ENCODE peak calls at places on chromosomes 1 and 21, in eight cellular contexts. D, O, C, R, W, V, J and A are unnamed samples.

GRCh38 chr1:111249960-111250359 is 22.4 kb downstream of the CHI3L2 start:
- DNase-seq in C (no peak), O (no peak), W (no peak), R (no peak), D (no peak), J (no peak), V (no peak), A (no peak)

GRCh38 chr1:14598007-14598497 is 433 bp upstream of the KAZN start:
- DNase-seq in O (no peak), R (no peak), V (peak), D (no peak), W (no peak), C (no peak), J (no peak), A (no peak)

GRCh38 chr21:46518983-46519583 is 60.4 kb downstream of the DIP2A start:
- DNase-seq in R (no peak), W (peak), O (no peak), J (no peak), V (no peak), D (no peak), C (no peak), A (no peak)

GRCh38 chr21:28334407-28334806 is 658.3 kb downstream of the LTN1 start:
- DNase-seq in O (no peak), R (no peak), W (no peak), C (no peak), J (no peak), V (no peak), D (no peak), A (no peak)

GRCh38 chr1:113390871-113391642 is 742 bp downstream of the MAGI3 start:
- DNase-seq in R (peak), O (peak), D (peak), W (no peak), C (peak), V (peak), J (no peak), A (peak)

GRCh38 chr1:187714501-187714900 is 885.8 kb downstream of the PLA2G4A start:
- DNase-seq in J (no peak), C (no peak), W (no peak), V (no peak), O (no peak), R (no peak), D (no peak), A (no peak)

GRCh38 chr1:176567190-176567794 is 104.3 kb downstream of the PAPPA2 start:
- DNase-seq in W (peak), O (no peak), V (no peak), D (peak), J (no peak), R (no peak), C (no peak), A (peak)

GRCh38 chr1:119387858-119388257 is 19.3 kb downstream of the HAO2 start:
- DNase-seq in R (no peak), O (no peak), D (no peak), W (no peak), V (no peak), C (no peak), J (no peak), A (no peak)

GRCh38 chr1:199279872-199280649 is 641.2 kb downstream of the PTPRC start:
- DNase-seq in C (no peak), V (no peak), R (no peak), D (peak), J (no peak), W (peak), O (no peak), A (no peak)

GRCh38 chr1:86757272-86757984 is 53.1 kb downstream of the SH3GLB1 start:
- DNase-seq in V (no peak), W (peak), R (peak), C (no peak), J (no peak), O (no peak), D (peak), A (no peak)

GRCh38 chr1:28296401-28297220 is 32.2 kb upstream of the MED18 start:
- DNase-seq in C (no peak), J (no peak), W (no peak), R (peak), D (peak), O (peak), V (peak), A (no peak)

GRCh38 chr1:22966309-22966708 is 6.4 kb downstream of the LACTBL1 start:
- DNase-seq in C (no peak), R (no peak), W (no peak), O (no peak), J (no peak), D (no peak), V (no peak), A (no peak)

GRCh38 chr1:91897016-91897415 is 11.1 kb upstream of the TGFBR3 start:
- DNase-seq in R (no peak), V (no peak), C (no peak), J (no peak), O (no peak), W (no peak), D (no peak), A (no peak)

GRCh38 chr21:38327984-38328383 is 71.2 kb downstream of the KCNJ15 start:
- DNase-seq in V (no peak), D (no peak), W (no peak), C (no peak), O (no peak), R (no peak), J (no peak), A (no peak)

GRCh38 chr1:223531742-223532341 is 133.7 kb downstream of the CAPN8 start:
- DNase-seq in O (peak), J (no peak), R (no peak), C (peak), V (no peak), D (peak), W (peak), A (no peak)

GRCh38 chr1:10467078-10467477 is 5.3 kb downstream of the DFFA start:
- DNase-seq in W (no peak), D (no peak), C (no peak), O (no peak), R (no peak), V (no peak), J (no peak), A (no peak)

GRCh38 chr1:4787551-4787950 is 133.1 kb downstream of the AJAP1 start:
- DNase-seq in C (no peak), V (no peak), O (no peak), W (no peak), D (no peak), J (no peak), R (no peak), A (no peak)

GRCh38 chr1:202106340-202107284 is 16.1 kb upstream of the GPR37L1 start:
- DNase-seq in C (no peak), W (no peak), J (no peak), V (no peak), R (peak), D (no peak), O (peak), A (no peak)

GRCh38 chr1:221137668-221138067 is 258.4 kb downstream of the HLX start:
- DNase-seq in J (no peak), O (no peak), W (no peak), R (no peak), D (no peak), C (no peak), V (no peak), A (no peak)

GRCh38 chr1:246836169-246836568 is 95.6 kb downstream of the AHCTF1 start:
- DNase-seq in J (no peak), W (peak), D (peak), O (no peak), R (no peak), C (no peak), V (no peak), A (no peak)

GRCh38 chr1:3924186-3924815 is 24.2 kb upstream of the C1orf174 start:
- DNase-seq in W (no peak), C (no peak), J (no peak), O (no peak), D (no peak), V (no peak), R (no peak), A (no peak)

GRCh38 chr21:14988760-14989159 is 76.0 kb downstream of the NRIP1 start:
- DNase-seq in C (no peak), W (no peak), D (no peak), O (no peak), V (no peak), R (no peak), J (no peak), A (no peak)

GRCh38 chr1:906532-907420 is 16.9 kb upstream of the SAMD11 start:
- DNase-seq in R (peak), J (no peak), C (peak), W (peak), O (peak), D (peak), V (no peak), A (no peak)

GRCh38 chr1:110872745-110873435 is at the start of gene CD53:
- DNase-seq in D (no peak), R (no peak), V (no peak), W (no peak), C (no peak), J (no peak), O (peak), A (no peak)

GRCh38 chr1:202015677-202015952 is 5.2 kb downstream of the ELF3 start:
- DNase-seq in R (no peak), C (no peak), V (no peak), D (no peak), O (peak), W (no peak), J (no peak), A (no peak)

GRCh38 chr1:16046865-16047264 is 3.3 kb downstream of the CLCNKB start:
- DNase-seq in C (no peak), D (peak), R (no peak), V (no peak), W (no peak), J (no peak), O (no peak), A (no peak)
- TF ChIP-seq CTCF in C (no peak), D (no peak), R (no peak), V (no peak), W (peak), J (no peak), O (no peak), A (no peak)

GRCh38 chr1:50110084-50110615 is 1.4 kb downstream of the ELAVL4 start:
- DNase-seq in J (no peak), D (no peak), O (no peak), C (no peak), V (no peak), W (no peak), R (no peak), A (no peak)

GRCh38 chr1:50106095-50106761 is 2.5 kb upstream of the ELAVL4 start:
- DNase-seq in D (no peak), C (no peak), W (no peak), V (no peak), O (no peak), R (no peak), J (no peak), A (no peak)

GRCh38 chr1:50108497-50109073 is at the start of gene ELAVL4:
- DNase-seq in R (no peak), J (no peak), D (no peak), W (no peak), C (no peak), V (no peak), O (no peak), A (no peak)

GRCh38 chr1:50110656-50111055 is 1.9 kb downstream of the ELAVL4 start:
- DNase-seq in O (no peak), J (no peak), W (no peak), R (no peak), V (no peak), D (no peak), C (no peak), A (no peak)

DNA sequence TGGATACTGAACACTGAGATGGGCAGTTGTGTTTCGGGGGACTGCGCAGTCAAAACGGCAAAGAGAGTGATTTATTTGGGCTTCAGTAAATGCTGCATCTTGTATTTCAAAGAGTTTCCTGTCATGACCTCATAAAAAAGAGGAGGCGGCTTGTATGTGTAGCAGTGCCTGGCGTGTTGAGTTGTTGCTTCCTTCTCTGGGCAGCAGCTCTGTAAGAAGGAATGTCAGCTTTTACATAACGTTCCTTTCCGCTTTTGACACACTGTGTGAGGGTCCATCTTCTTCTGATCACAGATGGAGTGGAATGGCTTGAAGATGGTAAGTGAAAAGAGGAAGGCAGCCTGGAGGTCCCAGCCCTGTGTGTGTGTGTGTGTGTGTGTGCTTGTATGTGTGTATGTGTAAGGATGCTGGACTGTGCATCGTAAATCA is 941 bp downstream of the ELAVL4 start:
- DNase-seq in V (no peak), O (no peak), J (no peak), R (no peak), D (no peak), C (no peak), W (no peak), A (no peak)
- H3K4me3 ChIP-seq in V (no peak), O (no peak), J (peak), R (no peak), D (no peak), C (peak), W (no peak), A (no peak)

DNA sequence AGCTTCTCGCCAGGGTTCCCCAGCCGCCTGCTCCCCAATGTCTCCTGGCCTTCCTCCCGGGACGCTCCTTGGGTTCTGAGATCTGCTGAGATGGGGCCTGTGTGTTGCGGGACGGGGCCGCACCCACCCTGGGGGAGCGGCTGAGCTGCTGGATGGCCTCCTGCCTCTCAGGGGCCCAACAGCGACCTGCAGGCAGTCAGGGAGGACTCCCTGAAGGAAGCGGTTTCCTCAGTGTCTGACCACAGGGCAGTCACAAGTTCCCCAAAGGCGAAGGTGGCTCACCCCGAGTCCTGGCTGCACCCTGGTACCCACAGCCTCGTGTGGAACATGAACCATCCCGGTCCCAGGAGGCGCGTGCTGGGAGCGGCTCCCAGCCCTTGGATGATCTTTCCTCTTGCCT is 18.6 kb upstream of the PLCH2 start:
- DNase-seq in O (no peak), J (no peak), W (no peak), V (no peak), R (no peak), C (no peak), D (no peak), A (no peak)
- TF ChIP-seq CTCF in O (no peak), J (no peak), W (no peak), V (no peak), R (no peak), C (no peak), D (no peak), A (no peak)

GRCh38 chr1:207751790-207752455 is at the start of gene CD46:
- DNase-seq in V (peak), W (peak), J (peak), C (peak), D (peak), O (peak), R (peak), A (peak)

GRCh38 chr1:207752456-207753132 is 740 bp downstream of the CD46 start:
- DNase-seq in V (no peak), R (peak), D (peak), O (peak), J (no peak), W (peak), C (no peak), A (no peak)

GRCh38 chr1:207754942-207755689 is 3.3 kb downstream of the CD46 start:
- DNase-seq in R (no peak), J (no peak), W (no peak), D (peak), C (no peak), V (no peak), O (no peak), A (no peak)

GRCh38 chr1:207754011-207754410 is 2.2 kb downstream of the CD46 start:
- DNase-seq in O (no peak), J (no peak), C (no peak), R (no peak), W (no peak), V (no peak), D (no peak), A (no peak)

GRCh38 chr1:207753611-207754010 is 1.8 kb downstream of the CD46 start:
- DNase-seq in O (no peak), V (no peak), D (no peak), R (no peak), W (no peak), J (no peak), C (no peak), A (no peak)
- H3K4me3 ChIP-seq in O (no peak), V (peak), D (no peak), R (no peak), W (no peak), J (peak), C (peak), A (peak)

GRCh38 chr1:2176615-2177014 is 18.0 kb downstream of the FAAP20 start:
- DNase-seq in O (no peak), R (no peak), V (peak), W (no peak), J (no peak), C (no peak), D (no peak), A (no peak)

GRCh38 chr1:2178875-2179274 is 15.7 kb downstream of the FAAP20 start:
- DNase-seq in J (no peak), C (no peak), R (no peak), D (no peak), V (peak), W (no peak), O (no peak), A (no peak)

GRCh38 chr1:2177946-2178538 is 16.5 kb downstream of the FAAP20 start:
- DNase-seq in O (no peak), J (no peak), R (no peak), C (no peak), W (no peak), D (no peak), V (peak), A (no peak)

GRCh38 chr1:2175681-2176454 is 18.7 kb downstream of the FAAP20 start:
- DNase-seq in J (no peak), D (no peak), O (no peak), V (peak), C (no peak), W (no peak), R (no peak), A (no peak)

GRCh38 chr1:2177541-2177940 is 17.0 kb downstream of the FAAP20 start:
- DNase-seq in R (no peak), O (no peak), C (no peak), V (peak), J (no peak), W (no peak), D (no peak), A (no peak)
- TF ChIP-seq CTCF in R (no peak), O (no peak), C (no peak), V (no peak), J (no peak), W (no peak), D (no peak), A (no peak)

GRCh38 chr21:44925027-44925755 is 4.5 kb upstream of the ITGB2 start:
- DNase-seq in V (no peak), J (no peak), W (peak), C (no peak), D (peak), R (no peak), O (no peak), A (no peak)

GRCh38 chr21:44927587-44928461 is 7.1 kb upstream of the ITGB2 start:
- DNase-seq in O (peak), V (no peak), C (no peak), W (peak), D (peak), R (peak), J (no peak), A (no peak)

GRCh38 chr21:44929242-44929798 is 8.6 kb upstream of the ITGB2 start:
- DNase-seq in D (no peak), J (no peak), C (no peak), O (no peak), W (no peak), V (no peak), R (no peak), A (no peak)

GRCh38 chr21:44926364-44927101 is 5.8 kb upstream of the ITGB2 start:
- DNase-seq in V (no peak), O (no peak), J (no peak), D (no peak), C (no peak), R (peak), W (peak), A (no peak)

GRCh38 chr21:44927259-44927586 is 6.5 kb upstream of the ITGB2 start:
- DNase-seq in D (no peak), V (no peak), W (no peak), R (no peak), O (no peak), C (no peak), J (no peak), A (no peak)
- H3K4me3 ChIP-seq in D (no peak), V (no peak), W (no peak), R (no peak), O (no peak), C (no peak), J (peak), A (no peak)

GRCh38 chr21:35730325-35730724 is 330.0 kb downstream of the SETD4 start:
- DNase-seq in D (no peak), J (no peak), V (no peak), W (no peak), R (no peak), C (no peak), O (no peak), A (no peak)
- TF ChIP-seq CTCF in D (no peak), J (no peak), V (no peak), W (no peak), R (no peak), C (no peak), O (no peak), A (no peak)

GRCh38 chr21:26964379-26964778 is 2.5 kb downstream of the ADAMTS5 start:
- DNase-seq in R (peak), O (peak), D (no peak), C (no peak), W (peak), J (no peak), V (peak), A (no peak)

GRCh38 chr21:26966978-26967913 is at the start of gene ADAMTS5:
- DNase-seq in J (no peak), W (peak), V (peak), C (no peak), D (peak), O (peak), R (peak), A (no peak)

GRCh38 chr21:26965091-26965566 is 1.8 kb downstream of the ADAMTS5 start:
- DNase-seq in R (no peak), C (no peak), V (no peak), J (no peak), D (no peak), O (no peak), W (no peak), A (no peak)

GRCh38 chr21:26965567-26966359 is 1.1 kb downstream of the ADAMTS5 start:
- DNase-seq in D (peak), O (peak), R (peak), W (peak), V (peak), C (peak), J (no peak), A (no peak)

GRCh38 chr21:26966360-26966977 is 419 bp downstream of the ADAMTS5 start:
- DNase-seq in R (peak), W (peak), C (no peak), O (no peak), D (peak), J (no peak), V (no peak), A (no peak)
- H3K4me3 ChIP-seq in R (peak), W (peak), C (peak), O (peak), D (peak), J (peak), V (peak), A (peak)

GRCh38 chr1:58399176-58399575 is 147.3 kb downstream of the OMA1 start:
- DNase-seq in D (no peak), O (no peak), J (no peak), R (no peak), V (no peak), C (no peak), W (no peak), A (no peak)

GRCh38 chr1:58401991-58402390 is 144.5 kb downstream of the OMA1 start:
- DNase-seq in V (no peak), D (no peak), J (no peak), W (no peak), C (no peak), O (no peak), R (no peak), A (no peak)

GRCh38 chr1:58397187-58397820 is 149.2 kb downstream of the OMA1 start:
- DNase-seq in C (no peak), D (peak), V (no peak), R (no peak), O (no peak), J (no peak), W (peak), A (no peak)

GRCh38 chr1:58396150-58396549 is 150.4 kb downstream of the OMA1 start:
- DNase-seq in O (no peak), D (no peak), V (no peak), C (no peak), J (no peak), R (no peak), W (no peak), A (no peak)

GRCh38 chr1:58398714-58399113 is 147.8 kb downstream of the OMA1 start:
- DNase-seq in W (no peak), V (no peak), J (no peak), R (no peak), C (no peak), D (no peak), O (no peak), A (no peak)
- TF ChIP-seq CTCF in W (no peak), V (no peak), J (no peak), R (no peak), C (no peak), D (no peak), O (no peak), A (no peak)